ENCODE peak calls at places on chromosomes 12 and 14, in four cellular contexts. W is H1, Q is IMR-90, V is H9. B is an unnamed sample.

GRCh38 chr14:56180754-56181542 is 62.7 kb downstream of the PELI2 start:
- DNase-seq in W (no peak), Q (no peak), V (no peak), B (no peak)

GRCh38 chr14:98940693-98941437 is 331.1 kb downstream of the BCL11B start:
- DNase-seq in W (no peak), Q (no peak), V (no peak), B (no peak)

GRCh38 chr12:43891856-43892574 is 56.1 kb downstream of the TMEM117 start:
- DNase-seq in W (no peak), Q (peak), V (no peak), B (no peak)

GRCh38 chr12:27511031-27511722 is 12.8 kb upstream of the PPFIBP1 start:
- DNase-seq in W (no peak), Q (peak), V (no peak), B (no peak)

GRCh38 chr14:68359862-68360552 is 432.9 kb downstream of the ZFP36L1 start:
- DNase-seq in W (no peak), Q (no peak), V (no peak), B (peak)

GRCh38 chr12:100554608-100555077 is 18.8 kb upstream of the GAS2L3 start:
- DNase-seq in W (no peak), Q (peak), V (peak), B (peak)

GRCh38 chr14:76844223-76844622 is 18.0 kb downstream of the LRRC74A start:
- DNase-seq in W (no peak), Q (peak), V (peak), B (peak)

GRCh38 chr14:104355949-104356737 is 217.8 kb downstream of the KIF26A start:
- DNase-seq in W (no peak), Q (no peak), V (peak), B (no peak)

GRCh38 chr12:124152733-124153132 is 142.2 kb upstream of the RFLNA start:
- DNase-seq in W (no peak), Q (no peak), V (no peak), B (no peak)

GRCh38 chr14:99589651-99590530 is 14.1 kb downstream of the CCDC85C start:
- DNase-seq in W (no peak), Q (no peak), V (no peak), B (no peak)

GRCh38 chr14:91649930-91650329 is 82.0 kb downstream of the CATSPERB start:
- DNase-seq in W (no peak), Q (peak), V (no peak), B (peak)

GRCh38 chr12:46811185-46811584 is 14.6 kb downstream of the SLC38A4 start:
- DNase-seq in W (no peak), Q (no peak), V (no peak), B (no peak)

GRCh38 chr14:36373982-36374673 is 53.7 kb upstream of the MBIP start:
- DNase-seq in W (peak), Q (peak), V (peak), B (peak)

GRCh38 chr14:24204163-24205146 is 1.0 kb upstream of the TSSK4 start:
- DNase-seq in W (no peak), Q (no peak), V (no peak), B (no peak)

GRCh38 chr14:37142835-37143499 is 29.4 kb downstream of the SLC25A21 start:
- DNase-seq in W (no peak), Q (peak), V (no peak), B (peak)

GRCh38 chr14:90423166-90423565 is 26.3 kb downstream of the CALM1 start:
- DNase-seq in W (no peak), Q (no peak), V (no peak), B (no peak)
- H3K23ac ChIP-seq in W (no peak), Q (no peak), V (no peak), B (no peak)

DNA sequence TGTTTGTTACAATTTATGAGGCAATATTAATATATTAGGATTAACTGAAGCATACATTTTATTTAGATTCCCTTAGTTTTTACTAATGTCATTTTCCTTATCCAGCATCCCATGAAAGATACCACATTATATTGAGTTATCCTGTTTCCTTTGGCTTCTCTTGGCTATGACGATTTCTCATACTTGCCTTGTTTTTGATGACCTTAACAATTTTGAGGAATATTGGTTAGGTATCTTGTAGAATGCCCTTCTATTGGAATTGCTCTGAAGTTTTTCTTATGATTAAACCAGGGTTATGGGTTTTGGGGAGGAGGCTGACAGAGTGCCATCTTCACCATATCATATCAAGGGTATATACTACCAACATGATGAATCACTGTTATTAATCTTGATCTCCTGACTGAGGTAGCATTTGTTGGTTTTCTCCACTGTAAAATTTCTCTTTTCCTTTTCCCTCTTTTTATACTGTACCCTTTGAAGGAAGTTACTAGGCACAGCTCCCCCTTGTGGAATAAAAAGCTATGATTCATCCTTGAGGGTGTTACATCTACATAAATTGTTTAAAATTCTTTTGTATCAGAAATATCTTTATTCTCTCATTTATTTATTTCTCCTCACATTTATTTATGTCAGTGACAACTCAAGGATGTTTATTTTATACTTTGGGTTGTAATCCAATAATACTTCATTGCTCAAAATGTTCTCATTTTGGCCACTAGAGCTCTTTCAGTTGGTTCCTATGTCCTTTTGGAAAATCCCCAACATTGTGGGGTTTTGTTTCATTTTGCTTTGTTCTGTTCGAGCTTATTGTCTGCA is 239.0 kb downstream of the SLC16A7 start:
- DNase-seq in W (no peak), Q (peak), V (no peak), B (peak)
- H4K5ac ChIP-seq in W (no peak), Q (no peak), V (no peak), B (no peak)

DNA sequence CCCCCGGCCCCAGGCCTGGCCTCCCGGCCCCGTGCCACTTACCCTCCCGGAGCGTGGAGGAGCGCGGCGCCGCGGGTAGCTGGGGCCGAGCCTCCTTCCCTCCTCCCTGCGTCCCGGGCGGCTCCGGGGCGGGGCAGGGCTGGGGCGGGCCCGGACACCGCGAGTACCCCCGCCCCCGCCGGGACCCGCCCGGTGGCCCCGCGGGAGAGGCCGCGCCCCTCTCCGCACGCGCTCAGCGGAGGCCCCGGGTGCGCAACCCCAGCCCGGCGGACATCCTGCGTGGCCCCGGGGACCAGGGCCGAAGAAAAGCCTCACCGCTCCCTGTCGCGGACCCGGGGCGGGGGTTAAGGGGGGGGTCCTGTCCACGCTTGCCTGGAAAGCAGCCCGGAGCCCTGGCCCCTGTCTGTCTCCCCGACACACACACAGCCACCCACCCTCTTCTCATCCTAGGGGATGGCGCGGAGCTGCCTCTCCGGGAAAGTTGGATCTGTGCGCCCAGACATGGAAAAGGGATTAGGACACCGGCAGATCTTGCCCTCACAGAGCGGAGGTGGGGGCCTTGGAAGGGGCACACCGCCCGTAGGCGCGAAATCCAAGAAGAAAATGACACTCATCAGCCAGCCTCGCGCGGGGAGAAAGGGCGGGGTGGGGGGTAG is at the start of gene SYNE3:
- DNase-seq in W (no peak), Q (no peak), V (no peak), B (no peak)
- H3K9ac ChIP-seq in W (no peak), Q (peak), V (no peak), B (peak)

GRCh38 chr12:116266631-116267349 is 10.7 kb downstream of the MED13L start:
- DNase-seq in W (no peak), Q (peak), V (no peak), B (no peak)

GRCh38 chr12:116266220-116266619 is 11.3 kb downstream of the MED13L start:
- DNase-seq in W (no peak), Q (peak), V (no peak), B (peak)

GRCh38 chr12:116265361-116266128 is 11.9 kb downstream of the MED13L start:
- DNase-seq in W (no peak), Q (no peak), V (no peak), B (no peak)

GRCh38 chr12:116264525-116265070 is 12.9 kb downstream of the MED13L start:
- DNase-seq in W (no peak), Q (no peak), V (no peak), B (peak)

GRCh38 chr12:116267948-116268347 is 9.5 kb downstream of the MED13L start:
- DNase-seq in W (no peak), Q (no peak), V (no peak), B (peak)
- H3K23ac ChIP-seq in W (no peak), Q (no peak), V (no peak), B (no peak)

B was measured in mesendoderm.